ENCODE peak calls at places on chromosome X, in six cellular contexts. One of them, this sample, is unnamed.

GRCh38 chrX:68454476-68455150 is 21.3 kb upstream of the OPHN1 start:
- DNase-seq in A549: no peak
- DNase-seq in K562: no peak
- DNase-seq in HepG2: no peak
- DNase-seq in NB4: no peak
- DNase-seq in HCT116: no peak
- DNase-seq in this sample: peak; percentile 15

GRCh38 chrX:49064735-49065134 is 5.9 kb downstream of the CCDC120 start:
- DNase-seq in A549: no peak
- DNase-seq in K562: no peak
- DNase-seq in HepG2: no peak
- DNase-seq in NB4: no peak
- DNase-seq in HCT116: no peak
- DNase-seq in this sample: no peak

GRCh38 chrX:48584698-48585097 is 10.4 kb downstream of the RBM3 start:
- DNase-seq in A549: no peak
- DNase-seq in K562: no peak
- DNase-seq in HepG2: no peak
- DNase-seq in NB4: no peak
- DNase-seq in HCT116: no peak
- DNase-seq in this sample: no peak

GRCh38 chrX:19272452-19272851 is 71.3 kb upstream of the PDHA1 start:
- DNase-seq in A549: no peak
- DNase-seq in K562: no peak
- DNase-seq in HepG2: no peak
- DNase-seq in NB4: no peak
- DNase-seq in HCT116: no peak
- DNase-seq in this sample: no peak

GRCh38 chrX:36640232-36640631 is 367.9 kb upstream of the FAM47C start:
- DNase-seq in A549: no peak
- DNase-seq in K562: no peak
- DNase-seq in HepG2: no peak
- DNase-seq in NB4: no peak
- DNase-seq in HCT116: no peak
- DNase-seq in this sample: no peak

GRCh38 chrX:41178201-41178600 is 93.0 kb downstream of the USP9X start:
- DNase-seq in A549: no peak
- DNase-seq in K562: no peak
- DNase-seq in HepG2: no peak
- DNase-seq in NB4: no peak
- DNase-seq in HCT116: no peak
- DNase-seq in this sample: no peak

GRCh38 chrX:120791013-120791643 is 84.5 kb downstream of the CT47B1 start:
- DNase-seq in A549: no peak
- DNase-seq in K562: no peak
- DNase-seq in HepG2: no peak
- DNase-seq in NB4: peak; percentile 5
- DNase-seq in HCT116: peak; percentile 19
- DNase-seq in this sample: peak; percentile 70

GRCh38 chrX:79081895-79082512 is 62.5 kb upstream of the GPR174 start:
- DNase-seq in A549: peak; percentile 4
- DNase-seq in K562: peak; percentile 10
- DNase-seq in HepG2: no peak
- DNase-seq in NB4: peak; percentile 48
- DNase-seq in HCT116: no peak
- DNase-seq in this sample: peak; percentile 36

GRCh38 chrX:16826207-16826606 is 39.9 kb downstream of the TXLNG start:
- DNase-seq in A549: peak; percentile 41
- DNase-seq in K562: peak; percentile 21
- DNase-seq in HepG2: peak; percentile 78
- DNase-seq in NB4: peak; percentile 57
- DNase-seq in HCT116: no peak
- DNase-seq in this sample: peak; percentile 50

GRCh38 chrX:111743316-111743715 is 62.3 kb downstream of the ALG13 start:
- DNase-seq in A549: no peak
- DNase-seq in K562: no peak
- DNase-seq in HepG2: no peak
- DNase-seq in NB4: peak; percentile 0
- DNase-seq in HCT116: no peak
- DNase-seq in this sample: no peak

DNA sequence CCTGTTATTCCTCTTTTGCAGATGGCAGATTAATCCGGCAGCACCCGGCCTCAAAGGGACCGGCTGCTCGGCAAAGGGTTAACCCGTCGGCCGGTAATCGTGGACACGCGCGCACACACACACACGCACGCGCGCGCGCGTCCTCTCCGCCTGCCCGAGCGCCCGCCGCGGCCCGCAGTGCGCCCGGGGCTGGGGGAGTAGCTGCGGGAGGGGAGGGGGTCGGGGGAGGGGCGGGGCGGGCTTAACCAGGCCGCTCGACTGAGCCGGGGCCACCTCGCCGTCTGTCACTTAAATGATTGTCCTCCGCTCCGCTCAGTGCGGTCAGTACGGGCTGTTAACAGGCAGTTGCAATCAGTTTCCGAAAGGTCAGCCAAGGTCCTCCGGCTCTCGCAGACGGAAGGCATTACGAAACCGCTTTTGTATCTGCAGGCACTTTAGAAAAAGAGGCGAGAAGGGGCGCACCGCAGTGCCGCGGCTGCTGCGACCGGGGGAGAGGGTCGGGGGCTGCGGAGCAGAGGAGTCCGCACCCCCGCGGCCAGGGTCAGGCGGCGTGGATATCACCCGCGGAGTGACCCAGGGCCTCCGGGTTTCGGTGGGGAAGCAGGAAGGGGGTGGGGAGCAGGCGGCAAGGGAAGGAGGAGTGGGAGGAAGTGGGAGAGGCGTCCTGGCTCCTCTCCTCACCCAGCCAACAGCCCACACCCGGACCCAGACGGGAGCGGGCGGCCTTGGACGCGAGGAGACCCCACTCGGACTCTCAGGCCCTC is 57.3 kb upstream of the BCOR start:
- DNase-seq in A549: peak; percentile 44
- DNase-seq in K562: peak; percentile 79
- DNase-seq in HepG2: peak; percentile 87
- DNase-seq in NB4: peak; percentile 95
- DNase-seq in HCT116: no peak
- DNase-seq in this sample: peak; percentile 63
- H3K4me3 ChIP-seq in A549: peak overlapping the region; percentile 64
- H3K4me3 ChIP-seq in K562: peak overlapping the region; percentile 45
- H3K4me3 ChIP-seq in HepG2: peak overlapping the region; percentile 60
- H3K4me3 ChIP-seq in NB4: peak overlapping the region; percentile 59
- H3K4me3 ChIP-seq in HCT116: peak overlapping the region; percentile 46
- H3K4me3 ChIP-seq in this sample: peak overlapping the region; percentile 23

DNA sequence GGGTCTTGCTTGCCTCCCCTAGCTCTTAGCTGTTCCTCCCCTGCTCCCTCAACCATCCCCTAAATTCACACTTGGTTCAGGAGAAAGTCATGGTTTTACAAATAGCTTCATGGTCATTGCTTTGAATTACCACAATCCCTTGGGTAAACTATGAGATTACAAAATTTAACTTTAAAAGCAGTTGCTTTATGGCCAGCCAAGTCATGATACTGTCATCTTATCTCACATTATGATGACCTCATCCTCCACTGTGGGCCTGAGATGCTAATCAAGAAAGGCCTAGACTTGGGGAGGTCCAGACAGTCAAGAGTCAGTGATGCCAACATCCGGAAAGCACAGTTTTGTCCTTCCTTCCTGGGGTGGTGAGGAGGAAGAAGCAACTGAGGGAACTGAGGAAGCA is 10.5 kb upstream of the FGF16 start:
- DNase-seq in A549: no peak
- DNase-seq in K562: no peak
- DNase-seq in HepG2: no peak
- DNase-seq in NB4: peak; percentile 9
- DNase-seq in HCT116: no peak
- DNase-seq in this sample: no peak
- TF ChIP-seq MAX in A549: no peak
- TF ChIP-seq MAX in K562: no peak
- TF ChIP-seq MAX in HepG2: no peak
- TF ChIP-seq MAX in NB4: no peak
- TF ChIP-seq MAX in HCT116: no peak
- TF ChIP-seq MAX in this sample: no peak

DNA sequence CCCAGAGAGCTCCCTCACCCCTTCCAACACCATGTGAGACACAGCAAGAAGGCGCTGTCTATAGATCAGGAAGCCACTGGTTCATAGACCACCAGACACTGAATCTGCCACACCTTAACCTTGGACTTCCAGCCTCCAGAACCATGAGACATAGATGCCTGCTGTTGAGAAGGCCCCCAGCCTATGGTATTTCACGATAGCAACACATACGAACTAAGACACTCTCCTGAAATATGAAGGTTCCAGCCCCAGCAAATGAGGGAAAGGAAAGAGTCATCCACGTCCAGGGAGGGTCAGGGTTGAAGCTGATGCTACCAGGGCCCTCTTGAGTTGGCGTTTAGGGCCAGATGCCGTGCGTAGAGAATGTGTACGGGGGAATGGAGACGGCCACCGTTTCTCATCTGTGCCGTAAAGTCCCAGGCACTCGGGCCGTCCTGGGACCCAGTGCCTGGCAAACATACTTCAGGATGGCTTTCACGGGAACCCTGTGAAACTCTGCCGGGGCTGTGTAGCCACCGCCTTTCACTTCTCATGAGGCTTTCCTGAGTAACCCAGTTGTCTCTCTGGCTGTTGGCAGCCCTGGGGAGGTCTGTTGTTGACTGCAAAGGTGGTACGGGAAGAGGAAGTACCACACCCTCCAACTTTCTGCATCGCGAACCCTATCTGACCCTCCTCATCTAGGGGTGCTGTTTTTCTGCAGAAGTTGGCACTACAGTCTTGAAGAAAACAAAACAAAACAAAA is 17.7 kb upstream of the P2RY8 start:
- DNase-seq in A549: no peak
- DNase-seq in K562: no peak
- DNase-seq in HepG2: no peak
- DNase-seq in NB4: peak; percentile 39
- DNase-seq in HCT116: no peak
- DNase-seq in this sample: no peak
- H3K4me3 ChIP-seq in A549: no peak overlapping the region
- H3K4me3 ChIP-seq in K562: no peak overlapping the region
- H3K4me3 ChIP-seq in HepG2: no peak overlapping the region
- H3K4me3 ChIP-seq in NB4: no peak overlapping the region
- H3K4me3 ChIP-seq in HCT116: no peak overlapping the region
- H3K4me3 ChIP-seq in this sample: no peak overlapping the region

DNA sequence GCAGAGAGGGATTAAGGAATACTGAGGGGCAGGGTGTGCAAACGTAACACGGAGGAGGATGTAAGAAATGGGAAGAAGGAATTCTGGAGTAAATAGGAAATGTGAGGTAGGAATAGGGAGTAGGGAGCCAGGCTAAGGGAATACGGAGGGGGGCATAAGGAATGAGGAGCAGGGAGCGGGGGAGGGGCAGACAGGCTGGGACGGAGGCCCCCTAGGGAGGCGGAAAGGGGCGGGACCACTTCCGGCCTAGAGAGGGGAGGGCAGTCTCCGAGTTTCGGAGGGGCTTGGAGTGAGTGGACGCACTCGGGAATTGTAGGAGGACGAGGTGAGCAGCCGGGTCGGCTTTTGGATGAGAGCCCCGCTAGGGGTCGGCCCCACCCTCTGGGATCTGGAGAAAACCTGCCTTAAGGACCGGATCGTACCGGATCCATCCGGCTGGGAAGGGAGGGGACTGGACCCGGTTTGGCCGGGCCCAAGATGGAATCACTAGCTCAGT is 612 bp downstream of the MAGED2 start:
- DNase-seq in A549: peak; percentile 36
- DNase-seq in K562: peak; percentile 59
- DNase-seq in HepG2: peak; percentile 2
- DNase-seq in NB4: no peak
- DNase-seq in HCT116: peak; percentile 6
- DNase-seq in this sample: peak; percentile 58
- TF ChIP-seq MAX in A549: no peak
- TF ChIP-seq MAX in K562: no peak
- TF ChIP-seq MAX in HepG2: no peak
- TF ChIP-seq MAX in NB4: no peak
- TF ChIP-seq MAX in HCT116: no peak
- TF ChIP-seq MAX in this sample: no peak

GRCh38 chrX:148380107-148380506 is 120.3 kb upstream of the AFF2 start:
- DNase-seq in A549: no peak
- DNase-seq in K562: no peak
- DNase-seq in HepG2: no peak
- DNase-seq in NB4: peak; percentile 31
- DNase-seq in HCT116: no peak
- DNase-seq in this sample: no peak

GRCh38 chrX:148380614-148381561 is 119.5 kb upstream of the AFF2 start:
- DNase-seq in A549: no peak
- DNase-seq in K562: no peak
- DNase-seq in HepG2: no peak
- DNase-seq in NB4: peak; percentile 86
- DNase-seq in HCT116: no peak
- DNase-seq in this sample: no peak

GRCh38 chrX:148382983-148383382 is 117.4 kb upstream of the AFF2 start:
- DNase-seq in A549: no peak
- DNase-seq in K562: no peak
- DNase-seq in HepG2: no peak
- DNase-seq in NB4: no peak
- DNase-seq in HCT116: no peak
- DNase-seq in this sample: no peak

GRCh38 chrX:148385471-148385870 is 114.9 kb upstream of the AFF2 start:
- DNase-seq in A549: no peak
- DNase-seq in K562: no peak
- DNase-seq in HepG2: no peak
- DNase-seq in NB4: no peak
- DNase-seq in HCT116: no peak
- DNase-seq in this sample: no peak

GRCh38 chrX:148381603-148382002 is 118.8 kb upstream of the AFF2 start:
- DNase-seq in A549: no peak
- DNase-seq in K562: no peak
- DNase-seq in HepG2: no peak
- DNase-seq in NB4: peak; percentile 28
- DNase-seq in HCT116: no peak
- DNase-seq in this sample: no peak
- H3K4me3 ChIP-seq in A549: no peak overlapping the region
- H3K4me3 ChIP-seq in K562: no peak overlapping the region
- H3K4me3 ChIP-seq in HepG2: no peak overlapping the region
- H3K4me3 ChIP-seq in NB4: peak overlapping the region; percentile 59
- H3K4me3 ChIP-seq in HCT116: no peak overlapping the region
- H3K4me3 ChIP-seq in this sample: no peak overlapping the region

GRCh38 chrX:17854069-17854468 is 7.0 kb downstream of the RAI2 start:
- DNase-seq in A549: no peak
- DNase-seq in K562: no peak
- DNase-seq in HepG2: no peak
- DNase-seq in NB4: no peak
- DNase-seq in HCT116: no peak
- DNase-seq in this sample: no peak
- TF ChIP-seq MAX in A549: no peak
- TF ChIP-seq MAX in K562: no peak
- TF ChIP-seq MAX in HepG2: no peak
- TF ChIP-seq MAX in NB4: no peak
- TF ChIP-seq MAX in HCT116: no peak
- TF ChIP-seq MAX in this sample: no peak